ENCODE peak calls at places on chromosomes 5 and 9, in seven cellular contexts. P is osteoblast, R is heart right ventricle, Q is Peyer's patch, V is Panc1, H is neural progenitor cell, B is body of pancreas. Z is an unnamed sample.

GRCh38 chr9:123569343-123569694 is 213.3 kb downstream of the CRB2 start:
- DNase-seq in P (no peak), B (no peak), H (no peak), R (no peak), Q (no peak), V (no peak), Z (no peak)

GRCh38 chr5:179289756-179290385 is 55.4 kb downstream of the ADAMTS2 start:
- DNase-seq in B (peak; percentile 5), R (no peak), H (no peak), P (peak; percentile 77), V (no peak), Q (no peak), Z (no peak)

GRCh38 chr5:15995206-15996052 is 184.2 kb downstream of the MARCHF11 start:
- DNase-seq in P (no peak), V (peak; percentile 8), H (peak; percentile 57), Q (no peak), B (no peak), R (no peak), Z (no peak)

GRCh38 chr9:5864446-5864845 is 26.2 kb upstream of the MLANA start:
- DNase-seq in V (no peak), H (peak; percentile 36), P (no peak), B (no peak), Q (no peak), R (no peak), Z (no peak)

GRCh38 chr9:5382479-5382878 is 42.8 kb upstream of the RLN1 start:
- DNase-seq in H (no peak), Q (no peak), V (no peak), B (no peak), P (no peak), R (no peak), Z (no peak)

GRCh38 chr5:43332401-43332800 is 19.2 kb upstream of the HMGCS1 start:
- DNase-seq in V (no peak), B (no peak), Q (no peak), P (no peak), H (no peak), R (no peak), Z (no peak)

GRCh38 chr5:74389531-74390305 is 250.8 kb downstream of the ENC1 start:
- DNase-seq in Q (no peak), R (no peak), B (no peak), P (no peak), H (no peak), V (no peak), Z (no peak)

GRCh38 chr5:59793000-59793399 is 100.5 kb downstream of the PDE4D start:
- DNase-seq in B (no peak), H (no peak), Q (peak; percentile 65), V (peak; percentile 57), P (no peak), R (no peak), Z (no peak)

GRCh38 chr5:125061726-125062125 is 315.3 kb upstream of the ZNF608 start:
- DNase-seq in R (no peak), Q (no peak), V (no peak), H (no peak), P (no peak), B (no peak), Z (no peak)

GRCh38 chr5:175797521-175798038 is 73.8 kb upstream of the CPLX2 start:
- DNase-seq in V (no peak), P (no peak), Q (no peak), B (no peak), H (peak; percentile 67), R (no peak), Z (no peak)

GRCh38 chr9:97475079-97475478 is 26.4 kb upstream of the TMOD1 start:
- DNase-seq in R (no peak), V (no peak), H (no peak), P (no peak), Q (no peak), B (no peak), Z (no peak)

GRCh38 chr5:159933531-159934485 is 17.5 kb downstream of the ADRA1B start:
- DNase-seq in P (no peak), B (peak; percentile 27), V (no peak), Q (no peak), H (no peak), R (no peak), Z (peak; percentile 20)

GRCh38 chr9:109426621-109427402 is 71.3 kb downstream of the PTPN3 start:
- DNase-seq in P (no peak), V (no peak), B (no peak), H (no peak), R (no peak), Q (no peak), Z (no peak)

GRCh38 chr5:172878585-172879433 is 44.8 kb downstream of the ERGIC1 start:
- DNase-seq in Q (no peak), B (no peak), R (no peak), H (no peak), P (peak; percentile 89), V (no peak), Z (no peak)

GRCh38 chr5:761854-762685 is 22.5 kb downstream of the ZDHHC11B start:
- DNase-seq in H (no peak), Q (peak; percentile 54), B (peak; percentile 11), P (peak; percentile 43), R (no peak), V (no peak), Z (no peak)

GRCh38 chr5:154945695-154946301 is 4.9 kb downstream of the MRPL22 start:
- DNase-seq in H (peak; percentile 20), V (no peak), R (no peak), B (no peak), Q (no peak), P (no peak), Z (peak; percentile 35)

GRCh38 chr9:122217640-122218039 is 11.1 kb downstream of the LHX6 start:
- DNase-seq in B (no peak), Q (no peak), P (peak; percentile 69), R (no peak), H (no peak), V (no peak), Z (no peak)

GRCh38 chr5:1204693-1205242 is 3.4 kb downstream of the SLC6A19 start:
- DNase-seq in H (peak; percentile 80), V (no peak), B (peak; percentile 76), P (peak; percentile 95), R (no peak), Q (no peak), Z (no peak)

GRCh38 chr9:13450723-13451122 is 171.2 kb upstream of the MPDZ start:
- DNase-seq in R (no peak), V (no peak), Q (no peak), P (no peak), H (peak; percentile 57), B (no peak), Z (no peak)

GRCh38 chr9:133761641-133762248 is 23.6 kb upstream of the SARDH start:
- DNase-seq in R (peak; percentile 2), Q (peak; percentile 25), P (peak; percentile 61), V (no peak), B (no peak), H (no peak), Z (no peak)

GRCh38 chr5:146005723-146006122 is 69.3 kb downstream of the SH3RF2 start:
- DNase-seq in H (no peak), B (no peak), P (peak; percentile 58), R (no peak), Q (no peak), V (no peak), Z (no peak)

GRCh38 chr9:69871143-69871834 is 50.7 kb downstream of the CFAP95 start:
- DNase-seq in V (no peak), R (no peak), B (no peak), H (no peak), P (no peak), Q (no peak), Z (no peak)

DNA sequence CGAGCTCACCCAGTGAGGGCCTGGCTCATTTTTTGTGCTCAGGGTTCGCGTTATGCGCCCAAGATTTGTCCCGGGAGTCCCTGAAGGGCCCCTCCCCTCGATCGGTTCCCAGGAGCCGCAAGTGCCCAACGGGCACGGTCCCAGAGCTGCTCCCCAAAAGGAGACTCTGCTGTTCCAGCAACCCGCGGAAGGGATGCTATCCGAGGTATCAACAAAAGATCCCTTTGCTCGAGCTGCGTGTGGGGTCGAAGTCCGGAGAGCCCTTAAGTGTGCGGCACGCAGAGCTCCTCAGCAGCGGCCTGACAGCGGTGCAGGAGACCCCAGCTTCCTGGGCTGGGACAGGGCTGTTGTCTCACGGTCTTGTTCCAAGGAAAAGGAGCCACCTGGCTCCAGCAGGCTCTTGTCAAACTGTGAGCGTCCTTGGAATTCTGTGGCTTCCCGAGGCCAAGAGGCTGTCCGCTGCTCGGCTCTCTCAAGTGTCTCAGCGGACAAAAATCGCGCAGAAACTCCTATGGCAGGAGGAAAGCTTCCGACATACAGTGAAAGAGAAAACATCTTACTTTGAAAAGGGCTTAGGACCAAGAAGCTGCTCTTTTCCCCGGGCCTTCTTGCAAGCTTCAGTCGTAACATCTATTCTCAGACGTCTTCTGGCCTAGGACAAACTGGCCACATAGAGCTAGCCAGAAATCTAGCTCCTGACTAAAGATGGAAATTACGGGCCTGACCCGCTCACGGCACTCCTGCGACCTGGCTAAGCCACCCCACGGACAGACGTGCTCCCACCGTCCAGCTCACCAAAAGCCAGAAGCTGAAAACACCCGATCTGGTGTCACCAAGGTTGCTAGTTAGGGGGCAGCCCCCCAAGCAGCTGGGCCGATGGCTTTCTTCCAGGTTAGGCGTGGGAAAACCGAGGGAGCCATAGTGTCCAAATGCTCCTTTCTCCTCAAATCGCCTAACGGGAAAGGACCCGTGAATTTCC is 2.6 kb upstream of the FOXB2 start:
- DNase-seq in P (peak; percentile 90), B (no peak), V (no peak), R (no peak), H (peak; percentile 71), Q (no peak), Z (no peak)
- H3K4me3 ChIP-seq in P (no peak overlapping the region), B (no peak overlapping the region), V (no peak overlapping the region), R (no peak overlapping the region), H (peak overlapping the region; percentile 46), Q (no peak overlapping the region), Z (no peak overlapping the region)

DNA sequence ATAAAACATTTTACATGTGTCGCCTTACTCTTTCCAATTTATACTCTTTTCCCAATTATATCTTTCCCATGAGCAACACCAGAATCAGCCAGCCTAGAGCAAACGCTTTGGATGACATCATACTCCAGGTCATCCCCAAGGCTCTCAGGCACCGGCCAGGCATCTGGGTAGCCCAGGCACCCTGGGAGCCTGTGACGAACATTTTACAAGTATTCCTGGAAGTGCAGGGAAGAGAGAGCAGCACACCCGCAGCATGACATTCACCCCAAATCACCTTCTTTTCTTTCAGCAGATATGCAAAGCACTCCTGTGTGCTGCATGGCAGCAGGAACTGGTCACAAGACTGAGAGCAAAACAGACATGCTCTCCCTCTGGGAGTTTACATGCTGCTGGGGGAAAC is 75.7 kb upstream of the SMIM23 start:
- DNase-seq in Q (no peak), B (no peak), H (no peak), V (no peak), R (peak; percentile 67), P (no peak), Z (no peak)
- H3K27ac ChIP-seq in Q (no peak overlapping the region), B (no peak overlapping the region), H (no peak overlapping the region), V (no peak overlapping the region), R (peak overlapping the region; percentile 78), P (no peak overlapping the region), Z (no peak overlapping the region)

DNA sequence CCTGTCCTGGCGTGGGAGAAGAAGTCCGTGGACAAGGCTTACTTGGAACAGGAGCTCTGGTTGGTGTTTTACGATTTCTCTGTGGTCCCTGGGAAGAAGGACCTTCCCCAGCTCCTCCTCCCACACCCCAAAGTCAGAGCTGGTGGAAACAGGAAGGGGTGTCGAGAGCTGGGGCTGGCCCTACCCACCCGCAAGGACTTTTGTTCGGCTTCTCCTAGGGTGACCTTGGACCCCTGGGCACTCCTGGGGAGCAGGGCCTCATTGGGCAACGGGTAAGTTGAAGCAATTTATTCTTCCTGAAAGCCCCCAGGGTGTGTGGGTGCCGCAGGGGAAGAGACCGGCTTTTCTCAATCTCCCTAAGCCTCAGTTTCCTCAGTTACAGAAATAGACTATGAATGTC is 53.9 kb upstream of the ORM1 start:
- DNase-seq in Q (no peak), R (no peak), B (no peak), H (no peak), V (no peak), P (peak; percentile 61), Z (no peak)
- H3K36me3 ChIP-seq in Q (no peaks in the 10 kb centered on the region), R (no peaks in the 10 kb centered on the region), B (no peaks in the 10 kb centered on the region), H (no peaks in the 10 kb centered on the region), V (no peaks in the 10 kb centered on the region), P (peaks cover 10% of the 10 kb centered on the region), Z (no peaks in the 10 kb centered on the region)

GRCh38 chr5:39200081-39200480 is 19.3 kb downstream of the FYB1 start:
- DNase-seq in P (no peak), H (no peak), V (no peak), R (no peak), Q (no peak), B (no peak), Z (no peak)
- H3K4me3 ChIP-seq in P (no peak overlapping the region), H (no peak overlapping the region), V (no peak overlapping the region), R (no peak overlapping the region), Q (peak overlapping the region; percentile 23), B (no peak overlapping the region), Z (peak overlapping the region; percentile 96)

Z was measured in CD4-positive, alpha-beta memory T cell.